ENCODE peak calls at places on chromosomes 4 and X, in nine cellular contexts. B, H, A, K, E, N, M, P and Q are unnamed samples. For H3K4me1, the result is how much of the 10 kb centered on the place peaks cover.

GRCh38 chrX:22760513-22761057 is 239.2 kb upstream of the DDX53 start:
- DNase-seq in B (no peak), H (no peak), A (no peak), K (no peak), E (no peak), N (no peak), M (peak), P (no peak), Q (no peak)

GRCh38 chr4:73434311-73434710 is 1.7 kb upstream of the AFP start:
- DNase-seq in B (peak), H (peak), A (no peak), K (peak), E (no peak), N (peak), M (peak), P (no peak), Q (no peak)

GRCh38 chrX:147838465-147839131 is 73.1 kb upstream of the FMR1 start:
- DNase-seq in B (no peak), H (peak), A (no peak), K (no peak), E (no peak), N (no peak), M (peak), P (no peak), Q (no peak)

GRCh38 chrX:114842181-114842580 is 175.2 kb downstream of the IL13RA2 start:
- DNase-seq in B (no peak), H (no peak), A (no peak), K (peak), E (no peak), N (no peak), M (no peak), P (no peak), Q (no peak)

GRCh38 chr4:78331965-78332364 is 219.6 kb upstream of the ANXA3 start:
- DNase-seq in B (no peak), H (no peak), A (no peak), K (no peak), E (no peak), N (no peak), M (peak), P (no peak), Q (no peak)

GRCh38 chr4:20687894-20688293 is 12.4 kb upstream of the PACRGL start:
- DNase-seq in B (no peak), H (no peak), A (no peak), K (peak), E (no peak), N (peak), M (no peak), P (no peak), Q (no peak)

GRCh38 chrX:85243155-85243554 is 424 bp downstream of the SATL1 start:
- DNase-seq in B (no peak), H (no peak), A (no peak), K (no peak), E (no peak), N (no peak), M (peak), P (no peak), Q (no peak)

GRCh38 chr4:66482186-66482585 is 811.9 kb upstream of the EPHA5 start:
- DNase-seq in B (no peak), H (no peak), A (no peak), K (peak), E (no peak), N (no peak), M (no peak), P (no peak), Q (no peak)

GRCh38 chrX:63363788-63364187 is 12.7 kb upstream of the SPIN4 start:
- DNase-seq in B (no peak), H (no peak), A (no peak), K (peak), E (no peak), N (no peak), M (no peak), P (no peak), Q (no peak)

GRCh38 chrX:119655125-119655524 is 37.8 kb downstream of the SEPTIN6 start:
- DNase-seq in B (no peak), H (no peak), A (no peak), K (peak), E (no peak), N (peak), M (peak), P (peak), Q (peak)

GRCh38 chr4:184237612-184238011 is 19.9 kb upstream of the ENPP6 start:
- DNase-seq in B (no peak), H (no peak), A (no peak), K (no peak), E (no peak), N (no peak), M (no peak), P (no peak), Q (no peak)

GRCh38 chrX:82757614-82758013 is 750.5 kb upstream of the POU3F4 start:
- DNase-seq in B (no peak), H (no peak), A (no peak), K (peak), E (no peak), N (no peak), M (no peak), P (no peak), Q (no peak)

GRCh38 chr4:145939856-145940255 is 1.2 kb upstream of the ZNF827 start:
- DNase-seq in B (no peak), H (no peak), A (no peak), K (peak), E (no peak), N (peak), M (no peak), P (no peak), Q (no peak)

GRCh38 chr4:145735330-145735638 is 55.3 kb downstream of the C4orf51 start:
- DNase-seq in B (peak), H (no peak), A (no peak), K (peak), E (no peak), N (peak), M (peak), P (peak), Q (no peak)

GRCh38 chrX:142076633-142077032 is 128.5 kb downstream of the MAGEC2 start:
- DNase-seq in B (no peak), H (no peak), A (no peak), K (peak), E (no peak), N (no peak), M (no peak), P (peak), Q (no peak)

GRCh38 chr4:67483868-67484602 is 61.3 kb downstream of the CENPC start:
- DNase-seq in B (no peak), H (no peak), A (no peak), K (no peak), E (no peak), N (peak), M (peak), P (no peak), Q (no peak)

GRCh38 chrX:84477114-84477513 is 25.1 kb downstream of the HDX start:
- DNase-seq in B (no peak), H (no peak), A (no peak), K (no peak), E (no peak), N (no peak), M (no peak), P (no peak), Q (no peak)

GRCh38 chr4:39609454-39609911 is 29.2 kb downstream of the SMIM14 start:
- DNase-seq in B (no peak), H (no peak), A (no peak), K (peak), E (no peak), N (no peak), M (no peak), P (peak), Q (no peak)

GRCh38 chr4:107050525-107051135 is 14.5 kb upstream of the DKK2 start:
- DNase-seq in B (no peak), H (peak), A (no peak), K (peak), E (no peak), N (peak), M (peak), P (peak), Q (no peak)

GRCh38 chr4:137545461-137545861 is 13.2 kb upstream of the PCDH18 start:
- DNase-seq in B (no peak), H (no peak), A (no peak), K (no peak), E (no peak), N (peak), M (peak), P (peak), Q (no peak)

GRCh38 chr4:79934660-79935059 is 138.4 kb downstream of the ANTXR2 start:
- DNase-seq in B (no peak), H (no peak), A (no peak), K (no peak), E (no peak), N (no peak), M (no peak), P (no peak), Q (no peak)

GRCh38 chrX:110317079-110317819 is 636 bp downstream of the AMMECR1 start:
- DNase-seq in B (peak), H (peak), A (peak), K (no peak), E (no peak), N (no peak), M (peak), P (peak), Q (peak)

GRCh38 chr4:54550415-54551171 is 107.2 kb upstream of the KIT start:
- DNase-seq in B (no peak), H (no peak), A (no peak), K (peak), E (no peak), N (peak), M (peak), P (peak), Q (no peak)

GRCh38 chrX:118823263-118824172 is at the start of gene ZCCHC12:
- DNase-seq in B (peak), H (no peak), A (peak), K (peak), E (peak), N (peak), M (peak), P (peak), Q (peak)

GRCh38 chr4:140743194-140743931 is 12.8 kb downstream of the TBC1D9 start:
- DNase-seq in B (no peak), H (peak), A (no peak), K (peak), E (no peak), N (peak), M (peak), P (peak), Q (no peak)

GRCh38 chr4:138290803-138291202 is 48.7 kb upstream of the SLC7A11 start:
- DNase-seq in B (no peak), H (no peak), A (no peak), K (no peak), E (no peak), N (no peak), M (no peak), P (no peak), Q (no peak)

GRCh38 chrX:150690126-150690525 is 3.1 kb upstream of the MTMR1 start:
- DNase-seq in B (no peak), H (no peak), A (no peak), K (peak), E (no peak), N (peak), M (no peak), P (no peak), Q (no peak)

GRCh38 chrX:65999029-65999562 is 40.8 kb downstream of the VSIG4 start:
- DNase-seq in B (no peak), H (no peak), A (no peak), K (no peak), E (no peak), N (no peak), M (no peak), P (no peak), Q (no peak)

GRCh38 chr4:109972786-109973528 is 60.3 kb downstream of the EGF start:
- DNase-seq in B (no peak), H (no peak), A (no peak), K (no peak), E (no peak), N (no peak), M (no peak), P (peak), Q (no peak)

GRCh38 chr4:22416403-22416802 is 99.5 kb downstream of the ADGRA3 start:
- DNase-seq in B (no peak), H (no peak), A (no peak), K (no peak), E (no peak), N (peak), M (peak), P (no peak), Q (no peak)

GRCh38 chrX:106481341-106481740 is 130.4 kb upstream of the RADX start:
- DNase-seq in B (peak), H (peak), A (no peak), K (peak), E (no peak), N (peak), M (peak), P (peak), Q (no peak)

GRCh38 chr4:107036602-107037151 is 564 bp upstream of the DKK2 start:
- DNase-seq in B (no peak), H (no peak), A (no peak), K (no peak), E (no peak), N (no peak), M (peak), P (peak), Q (no peak)

GRCh38 chrX:65677954-65678469 is 10.6 kb downstream of the MSN start:
- DNase-seq in B (peak), H (no peak), A (no peak), K (peak), E (peak), N (peak), M (no peak), P (peak), Q (no peak)

GRCh38 chr4:185205697-185206342 is 2.0 kb upstream of the CFAP97 start:
- DNase-seq in B (no peak), H (peak), A (no peak), K (no peak), E (no peak), N (no peak), M (no peak), P (no peak), Q (no peak)

GRCh38 chrX:39840141-39841126 is 257.3 kb downstream of the BCOR start:
- DNase-seq in B (no peak), H (no peak), A (no peak), K (no peak), E (no peak), N (no peak), M (no peak), P (no peak), Q (no peak)

GRCh38 chr4:6701371-6701770 is 7.7 kb downstream of the S100P start:
- DNase-seq in B (no peak), H (no peak), A (no peak), K (peak), E (no peak), N (no peak), M (peak), P (no peak), Q (no peak)
- H3K4me1 ChIP-seq in B (under half), H (under half), A (under half), K (under half), E (under half), N (under half), M (under half), P (under half), Q (under half)

GRCh38 chr4:172543249-172543648 is 625.4 kb upstream of the GALNT7 start:
- DNase-seq in B (no peak), H (peak), A (no peak), K (no peak), E (no peak), N (no peak), M (peak), P (no peak), Q (no peak)
- H3K4me1 ChIP-seq in B (under half), H (under half), A (under half), K (under half), E (under half), N (under half), M (under half), P (under half), Q (under half)

DNA sequence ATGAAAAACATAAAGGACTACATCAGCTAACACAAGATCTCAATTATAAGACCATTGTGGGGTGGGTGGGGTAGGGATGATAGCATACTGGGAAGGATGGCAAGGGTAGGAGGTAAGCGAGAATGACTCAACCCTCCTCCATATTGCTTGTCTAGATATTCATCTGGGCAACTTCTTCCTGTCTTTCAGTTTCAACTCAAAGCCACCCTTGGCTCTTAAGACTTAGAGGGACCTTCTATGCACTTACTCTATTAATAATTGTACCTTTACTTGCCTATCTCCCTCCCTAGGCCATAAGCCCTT is 87.5 kb upstream of the ETNPPL start:
- DNase-seq in B (no peak), H (peak), A (no peak), K (no peak), E (no peak), N (no peak), M (no peak), P (no peak), Q (no peak)
- H3K4me1 ChIP-seq in B (under half), H (under half), A (under half), K (under half), E (under half), N (under half), M (under half), P (under half), Q (under half)

GRCh38 chrX:14030248-14030592 is 528 bp upstream of the GEMIN8 start:
- DNase-seq in B (no peak), H (peak), A (no peak), K (peak), E (no peak), N (peak), M (no peak), P (no peak), Q (no peak)
- H3K4me1 ChIP-seq in B (under half), H (under half), A (under half), K (under half), E (under half), N (under half), M (under half), P (under half), Q (under half)

GRCh38 chrX:1577845-1578244 is 13.6 kb upstream of the AKAP17A start:
- DNase-seq in B (no peak), H (no peak), A (no peak), K (no peak), E (no peak), N (no peak), M (no peak), P (no peak), Q (no peak)

GRCh38 chrX:1578511-1579173 is 12.8 kb upstream of the AKAP17A start:
- DNase-seq in B (no peak), H (no peak), A (no peak), K (no peak), E (no peak), N (no peak), M (no peak), P (no peak), Q (no peak)

GRCh38 chrX:1581132-1581531 is 10.3 kb upstream of the AKAP17A start:
- DNase-seq in B (peak), H (peak), A (no peak), K (peak), E (no peak), N (no peak), M (peak), P (no peak), Q (no peak)

GRCh38 chrX:1576201-1577101 is 15.0 kb upstream of the AKAP17A start:
- DNase-seq in B (no peak), H (no peak), A (no peak), K (no peak), E (no peak), N (no peak), M (no peak), P (no peak), Q (no peak)
- H3K4me1 ChIP-seq in B (under half), H (under half), A (under half), K (under half), E (under half), N (under half), M (under half), P (under half), Q (under half)

DNA sequence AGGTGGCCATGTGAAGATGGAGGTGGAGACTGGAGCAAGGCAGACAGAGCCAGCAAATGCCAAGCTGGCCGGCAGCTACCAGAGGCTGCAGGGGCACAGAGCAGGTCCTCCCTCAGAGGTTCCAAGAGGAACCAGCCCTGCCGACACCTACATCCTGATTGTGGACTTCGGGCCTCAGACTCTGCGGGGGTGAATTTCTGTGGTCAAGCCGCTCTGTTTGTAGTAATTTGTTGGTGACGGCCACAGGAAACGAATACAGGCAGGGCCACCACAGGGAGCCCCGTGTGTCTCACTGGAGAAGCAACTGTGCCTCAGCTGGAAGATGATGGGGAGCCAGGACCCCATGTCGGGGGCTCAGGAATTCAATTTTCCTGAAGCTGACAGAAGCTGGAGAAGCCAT is 28.3 kb downstream of the ZFYVE28 start:
- DNase-seq in B (no peak), H (no peak), A (no peak), K (no peak), E (no peak), N (no peak), M (peak), P (no peak), Q (no peak)
- H3K4me1 ChIP-seq in B (under half), H (under half), A (under half), K (under half), E (under half), N (under half), M (under half), P (under half), Q (under half)

DNA sequence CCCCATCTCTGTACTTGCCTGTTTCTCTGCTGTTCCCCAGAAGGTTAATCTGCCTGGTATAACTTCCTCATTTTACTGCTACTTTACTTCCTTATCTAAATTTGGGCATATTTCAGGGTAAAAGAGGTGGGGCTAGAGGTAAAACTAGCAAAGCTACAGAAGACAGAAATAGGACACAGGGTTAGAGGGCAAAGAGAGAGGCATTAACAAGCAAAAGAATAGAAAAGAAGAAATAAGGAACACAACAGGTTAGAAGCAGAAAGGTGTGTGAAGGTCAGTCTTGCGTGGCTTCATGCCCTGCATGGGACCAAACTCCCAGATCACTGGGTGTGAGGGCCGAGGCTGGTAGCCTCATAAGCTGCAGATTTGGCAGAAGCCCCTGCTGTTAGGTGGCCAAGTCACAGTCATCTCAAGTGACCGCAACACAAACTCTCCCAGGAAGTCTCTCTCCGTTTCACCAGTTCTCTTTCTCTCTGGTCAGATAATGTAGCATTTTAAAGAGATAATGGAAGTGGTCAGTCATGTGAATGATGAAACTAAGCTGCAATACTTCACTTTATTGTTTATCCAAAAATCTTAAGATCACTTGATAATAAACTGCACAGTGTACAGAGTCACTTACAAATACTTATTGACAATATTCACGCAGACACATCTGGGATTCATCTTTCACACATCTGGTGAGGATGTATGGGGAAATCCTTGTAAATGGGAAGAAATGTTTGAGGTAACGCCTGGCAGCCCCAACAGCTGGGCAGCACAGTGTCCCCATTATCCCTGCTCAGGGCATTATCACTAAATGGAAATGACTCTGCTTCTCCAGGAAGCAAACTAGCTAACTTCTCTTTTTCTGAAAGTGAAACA is 16.4 kb downstream of the TMEM154 start:
- DNase-seq in B (no peak), H (peak), A (no peak), K (no peak), E (no peak), N (no peak), M (no peak), P (no peak), Q (no peak)
- H3K4me1 ChIP-seq in B (under half), H (half or more), A (under half), K (under half), E (under half), N (under half), M (under half), P (under half), Q (under half)